ENCODE peak calls at places on chromosomes 1 and 21, in six cellular contexts. K, A, E, D, L and Y are unnamed samples.

GRCh38 chr21:15031790-15032357 is 32.9 kb downstream of the NRIP1 start:
- DNase-seq in D (no peak), K (no peak), L (no peak), A (no peak), E (no peak), Y (no peak)

GRCh38 chr1:203306089-203306969 is 1.0 kb downstream of the BTG2 start:
- DNase-seq in A (peak), D (peak), L (peak), K (no peak), E (no peak), Y (peak)

GRCh38 chr1:246107516-246108277 is 399.4 kb downstream of the SMYD3 start:
- DNase-seq in K (no peak), L (peak), D (no peak), E (no peak), A (no peak), Y (no peak)

GRCh38 chr1:84991097-84991890 is 5.6 kb downstream of the MCOLN2 start:
- DNase-seq in E (no peak), L (no peak), A (no peak), D (no peak), K (no peak), Y (no peak)

GRCh38 chr21:35603471-35603870 is 456.9 kb downstream of the SETD4 start:
- DNase-seq in K (no peak), E (no peak), L (no peak), A (no peak), D (no peak), Y (no peak)

GRCh38 chr1:243585982-243586381 is 264.1 kb downstream of the AKT3 start:
- DNase-seq in D (no peak), L (no peak), E (no peak), K (no peak), A (no peak), Y (no peak)

GRCh38 chr1:180482425-180483275 is 19.7 kb downstream of the ACBD6 start:
- DNase-seq in L (peak), A (no peak), D (no peak), K (no peak), E (no peak), Y (peak)

GRCh38 chr1:229893762-229894444 is 173.1 kb upstream of the GALNT2 start:
- DNase-seq in A (no peak), L (no peak), D (no peak), K (no peak), E (no peak), Y (no peak)